ENCODE peak calls at places on chromosomes 4 and X, in ten cellular contexts. H, A, S, G, X, T, M, J, D and L are unnamed samples.

GRCh38 chrX:118694628-118695027 is 32.8 kb upstream of the IL13RA1 start:
- DNase-seq in H (no peak), A (no peak), S (no peak), G (no peak), X (no peak), T (no peak), M (no peak), J (peak; percentile 10), D (no peak), L (no peak)

GRCh38 chr4:3611778-3612177 is 79.6 kb upstream of the LRPAP1 start:
- DNase-seq in H (no peak), A (no peak), S (no peak), G (no peak), X (no peak), T (no peak), M (no peak), J (no peak), D (peak; percentile 2), L (no peak)

GRCh38 chr4:108030332-108030731 is 40.6 kb downstream of the HADH start:
- DNase-seq in H (peak; percentile 72), A (no peak), S (peak; percentile 66), G (peak; percentile 18), X (peak; percentile 32), T (no peak), M (peak; percentile 78), J (peak; percentile 67), D (peak; percentile 14), L (peak; percentile 51)

GRCh38 chrX:50622751-50623150 is 152.1 kb upstream of the DGKK start:
- DNase-seq in H (no peak), A (no peak), S (no peak), G (no peak), X (no peak), T (no peak), M (no peak), J (no peak), D (no peak), L (no peak)

GRCh38 chr4:15362541-15362940 is 65.3 kb upstream of the C1QTNF7 start:
- DNase-seq in H (no peak), A (no peak), S (no peak), G (no peak), X (no peak), T (no peak), M (no peak), J (no peak), D (no peak), L (no peak)

GRCh38 chr4:150127757-150128156 is 49.5 kb downstream of the DCLK2 start:
- DNase-seq in H (no peak), A (no peak), S (no peak), G (no peak), X (no peak), T (no peak), M (no peak), J (no peak), D (no peak), L (peak; percentile 43)

GRCh38 chr4:83179205-83179604 is 64.7 kb upstream of the PLAC8 start:
- DNase-seq in H (no peak), A (no peak), S (no peak), G (no peak), X (no peak), T (no peak), M (no peak), J (no peak), D (no peak), L (no peak)

GRCh38 chr4:163350672-163351071 is 7.0 kb downstream of the NPY5R start:
- DNase-seq in H (no peak), A (no peak), S (no peak), G (no peak), X (no peak), T (no peak), M (no peak), J (no peak), D (no peak), L (peak; percentile 15)

GRCh38 chr4:5050520-5050955 is 742 bp upstream of the STK32B start:
- DNase-seq in H (peak; percentile 87), A (peak; percentile 48), S (peak; percentile 79), G (peak; percentile 62), X (peak; percentile 53), T (peak; percentile 77), M (peak; percentile 60), J (peak; percentile 79), D (peak; percentile 68), L (peak; percentile 68)

GRCh38 chr4:185020863-185021761 is 2.8 kb downstream of the HELT start:
- DNase-seq in H (no peak), A (no peak), S (no peak), G (no peak), X (no peak), T (no peak), M (no peak), J (no peak), D (no peak), L (no peak)

GRCh38 chrX:43717161-43717560 is 61.1 kb downstream of the MAOA start:
- DNase-seq in H (no peak), A (no peak), S (no peak), G (no peak), X (no peak), T (no peak), M (no peak), J (no peak), D (no peak), L (no peak)

GRCh38 chr4:174521800-174522182 is 497 bp downstream of the HPGD start:
- DNase-seq in H (peak; percentile 35), A (peak; percentile 31), S (no peak), G (no peak), X (no peak), T (no peak), M (no peak), J (no peak), D (no peak), L (peak; percentile 56)

GRCh38 chr4:24742773-24743676 is 52.3 kb upstream of the SOD3 start:
- DNase-seq in H (no peak), A (peak; percentile 27), S (no peak), G (no peak), X (no peak), T (no peak), M (no peak), J (no peak), D (no peak), L (no peak)

GRCh38 chr4:173517781-173518371 is 12.2 kb downstream of the HAND2 start:
- DNase-seq in H (peak; percentile 67), A (no peak), S (no peak), G (no peak), X (no peak), T (no peak), M (no peak), J (peak; percentile 73), D (no peak), L (no peak)

GRCh38 chrX:70301716-70302115 is 11.8 kb downstream of the KIF4A start:
- DNase-seq in H (no peak), A (no peak), S (no peak), G (no peak), X (no peak), T (no peak), M (peak; percentile 46), J (peak; percentile 39), D (no peak), L (no peak)

GRCh38 chr4:159002950-159003349 is 99.9 kb upstream of the RAPGEF2 start:
- DNase-seq in H (no peak), A (no peak), S (no peak), G (no peak), X (no peak), T (no peak), M (peak; percentile 66), J (peak; percentile 66), D (no peak), L (no peak)

GRCh38 chr4:36676139-36677050 is 395.0 kb downstream of the DTHD1 start:
- DNase-seq in H (no peak), A (no peak), S (no peak), G (no peak), X (no peak), T (no peak), M (no peak), J (no peak), D (no peak), L (peak; percentile 84)

GRCh38 chrX:81202413-81202794 is 502 bp downstream of the SH3BGRL start:
- DNase-seq in H (no peak), A (no peak), S (no peak), G (no peak), X (no peak), T (no peak), M (peak; percentile 9), J (peak; percentile 27), D (no peak), L (peak; percentile 17)

GRCh38 chr4:128590773-128591172 is 218.7 kb upstream of the JADE1 start:
- DNase-seq in H (no peak), A (no peak), S (no peak), G (peak; percentile 76), X (no peak), T (no peak), M (no peak), J (peak; percentile 76), D (peak; percentile 70), L (no peak)
- TF ChIP-seq CTCF in H (no peak), A (no peak), S (no peak), G (peak; percentile 11), X (no peak), T (no peak), M (no peak), J (peak; percentile 10), D (no peak), L (no peak)

GRCh38 chr4:153159016-153159415 is 45.2 kb upstream of the TRIM2 start:
- DNase-seq in H (no peak), A (no peak), S (no peak), G (no peak), X (no peak), T (no peak), M (no peak), J (no peak), D (no peak), L (no peak)
- TF ChIP-seq CTCF in H (peak; percentile 41), A (no peak), S (no peak), G (no peak), X (no peak), T (no peak), M (peak; percentile 12), J (peak; percentile 37), D (no peak), L (no peak)

GRCh38 chr4:31692407-31692940 is 972.3 kb downstream of the PCDH7 start:
- DNase-seq in H (no peak), A (no peak), S (no peak), G (no peak), X (no peak), T (no peak), M (no peak), J (peak; percentile 56), D (no peak), L (peak; percentile 34)
- TF ChIP-seq CTCF in H (peak; percentile 40), A (no peak), S (no peak), G (no peak), X (no peak), T (no peak), M (peak; percentile 40), J (peak; percentile 34), D (no peak), L (peak; percentile 59)

DNA sequence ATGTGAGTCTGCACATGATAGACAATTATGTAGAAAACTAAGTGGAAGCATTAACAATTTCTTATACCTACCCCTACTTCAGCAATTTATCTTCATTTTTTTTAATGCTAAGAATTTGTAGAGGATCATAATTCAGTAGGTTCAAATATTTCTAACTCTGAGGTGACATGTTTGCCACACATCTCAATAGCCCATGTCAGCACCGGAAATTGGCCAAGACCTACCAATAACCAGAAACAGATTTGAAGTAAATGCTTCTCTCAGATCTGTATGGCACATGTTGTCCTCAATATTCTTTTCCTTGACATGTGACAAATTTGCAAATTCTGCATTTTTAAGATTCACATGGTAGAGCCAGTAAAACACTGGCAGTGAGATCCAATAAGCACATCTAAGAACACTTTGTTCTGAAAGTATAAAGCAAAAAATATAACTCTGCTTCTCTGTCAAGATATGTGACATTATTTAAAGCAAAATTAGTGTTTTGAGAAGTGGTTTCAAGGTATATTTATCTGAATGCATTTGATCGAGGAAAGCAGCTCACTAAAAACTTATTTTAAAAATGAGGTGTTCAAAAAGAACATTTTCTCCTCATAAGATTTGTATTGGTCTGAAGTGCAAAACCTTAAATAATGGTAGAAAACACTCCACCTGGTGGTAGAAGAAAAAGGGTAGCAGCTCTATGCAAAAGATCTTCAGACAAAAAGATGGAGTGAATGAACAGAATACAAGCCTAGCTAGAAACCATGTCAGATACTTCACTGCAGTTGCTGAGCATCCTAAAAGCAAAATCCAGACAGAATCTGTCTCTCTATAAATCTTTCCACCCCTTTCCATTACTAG is 513.9 kb upstream of the FAM241A start:
- DNase-seq in H (no peak), A (peak; percentile 48), S (no peak), G (no peak), X (no peak), T (no peak), M (no peak), J (peak; percentile 43), D (no peak), L (peak; percentile 34)
- TF ChIP-seq CTCF in H (peak; percentile 72), A (no peak), S (peak; percentile 29), G (no peak), X (no peak), T (peak; percentile 21), M (peak; percentile 53), J (peak; percentile 55), D (peak; percentile 18), L (peak; percentile 29)